ENCODE peak calls at places on chromosomes 16 and 17, in five cellular contexts. W is iPS DF 6.9, B is Caki2, C is heart right ventricle, T is IMR-90. Z is an unnamed sample.

GRCh38 chr16:3009568-3010390 is 2.9 kb upstream of the CLDN9 start:
- DNase-seq in C (no peak), B (no peak), W (no peak), T (peak), Z (no peak)

GRCh38 chr16:66913711-66914110 is 5.0 kb downstream of the CDH16 start:
- DNase-seq in T (no peak), B (no peak), W (no peak), C (no peak), Z (peak)

GRCh38 chr16:68273459-68273858 is 9.1 kb downstream of the SLC7A6 start:
- DNase-seq in T (no peak), C (no peak), W (no peak), B (no peak), Z (no peak)

GRCh38 chr17:56244268-56244890 is 91.1 kb downstream of the ANKFN1 start:
- DNase-seq in C (no peak), T (no peak), B (no peak), W (no peak), Z (no peak)

GRCh38 chr16:4208529-4208835 is 33.4 kb downstream of the SRL start:
- DNase-seq in B (no peak), C (no peak), T (no peak), W (no peak), Z (no peak)

GRCh38 chr16:57598437-57598836 is 30.0 kb upstream of the ADGRG1 start:
- DNase-seq in T (no peak), W (no peak), C (no peak), B (no peak), Z (no peak)

GRCh38 chr16:26554030-26554429 is 512.7 kb upstream of the C16orf82 start:
- DNase-seq in B (no peak), C (no peak), W (no peak), T (no peak), Z (no peak)

GRCh38 chr17:37489197-37490001 is at the start of gene DUSP14:
- DNase-seq in B (peak), W (no peak), T (peak), C (peak), Z (peak)

GRCh38 chr17:21463779-21464407 is 87.7 kb downstream of the KCNJ12 start:
- DNase-seq in B (no peak), C (peak), T (no peak), W (peak), Z (no peak)

GRCh38 chr16:10500582-10500981 is 79.8 kb downstream of the EMP2 start:
- DNase-seq in W (no peak), T (no peak), C (no peak), B (no peak), Z (no peak)

GRCh38 chr17:58391302-58391984 is 25.9 kb downstream of the RNF43 start:
- DNase-seq in T (no peak), W (no peak), C (no peak), B (peak), Z (no peak)

GRCh38 chr17:30278032-30278431 is 13.7 kb downstream of the BLMH start:
- DNase-seq in C (no peak), W (no peak), T (peak), B (peak), Z (no peak)

GRCh38 chr16:86969716-86970115 is 347.5 kb downstream of the C16orf95 start:
- DNase-seq in C (no peak), B (no peak), T (no peak), W (no peak), Z (no peak)

GRCh38 chr17:57782051-57782490 is 37.0 kb upstream of the CCDC182 start:
- DNase-seq in C (peak), W (no peak), T (no peak), B (no peak), Z (no peak)

GRCh38 chr17:81348097-81349055 is 46.9 kb upstream of the BAHCC1 start:
- DNase-seq in W (no peak), T (no peak), B (no peak), C (no peak), Z (peak)

GRCh38 chr16:1745181-1745899 is 26.0 kb downstream of the NME3 start:
- DNase-seq in C (no peak), W (no peak), B (peak), T (peak), Z (no peak)

GRCh38 chr16:30527635-30528178 is 1.3 kb upstream of the ZNF768 start:
- DNase-seq in B (no peak), W (no peak), C (no peak), T (no peak), Z (no peak)

GRCh38 chr17:66347661-66348604 is 45.5 kb downstream of the PRKCA start:
- DNase-seq in B (peak), T (peak), W (no peak), C (no peak), Z (no peak)

GRCh38 chr17:43545383-43545632 is 832 bp downstream of the ETV4 start:
- DNase-seq in C (peak), B (no peak), T (peak), W (no peak), Z (no peak)

GRCh38 chr16:48378276-48378675 is 6.9 kb downstream of the SIAH1 start:
- DNase-seq in T (no peak), W (no peak), B (no peak), C (no peak), Z (no peak)

GRCh38 chr16:11610580-11610979 is 23.9 kb upstream of the LITAF start:
- DNase-seq in B (peak), T (no peak), C (no peak), W (no peak), Z (no peak)

GRCh38 chr16:10521681-10522274 is 58.6 kb downstream of the EMP2 start:
- DNase-seq in T (peak), B (peak), W (no peak), C (no peak), Z (no peak)

GRCh38 chr17:74361613-74362391 is at the start of gene BTBD17:
- DNase-seq in B (peak), C (peak), T (no peak), W (no peak), Z (peak)

GRCh38 chr16:50386139-50386538 is 17.4 kb upstream of the BRD7 start:
- DNase-seq in W (no peak), T (no peak), C (no peak), B (peak), Z (no peak)

GRCh38 chr17:74176546-74177001 is 26.9 kb upstream of the RPL38 start:
- DNase-seq in B (peak), W (peak), T (peak), C (peak), Z (peak)

GRCh38 chr16:87661561-87661960 is 59.3 kb downstream of the JPH3 start:
- DNase-seq in C (peak), W (peak), B (peak), T (peak), Z (no peak)

GRCh38 chr16:1563786-1564185 is 30.3 kb downstream of the TMEM204 start:
- DNase-seq in C (no peak), B (no peak), T (no peak), W (no peak), Z (no peak)

GRCh38 chr16:31417916-31418315 is 10.2 kb downstream of the COX6A2 start:
- DNase-seq in C (no peak), T (no peak), B (no peak), W (no peak), Z (no peak)

GRCh38 chr16:8885674-8886592 is 3.8 kb downstream of the LITAFD start:
- DNase-seq in C (no peak), T (peak), B (no peak), W (no peak), Z (no peak)

GRCh38 chr17:77076046-77076882 is 64.5 kb upstream of the SEC14L1 start:
- DNase-seq in W (no peak), B (no peak), T (peak), C (no peak), Z (no peak)

GRCh38 chr16:31386157-31386984 is 6.8 kb upstream of the ITGAD start:
- DNase-seq in T (peak), W (no peak), C (no peak), B (peak), Z (no peak)

GRCh38 chr17:80047176-80047575 is 10.7 kb downstream of the CCDC40 start:
- DNase-seq in C (no peak), B (no peak), W (no peak), T (no peak), Z (peak)

GRCh38 chr16:1759511-1759910 is 11.8 kb downstream of the NME3 start:
- DNase-seq in C (no peak), T (no peak), B (no peak), W (no peak), Z (no peak)

GRCh38 chr17:82582208-82582607 is 62.7 kb downstream of the FOXK2 start:
- DNase-seq in B (no peak), T (peak), C (no peak), W (no peak), Z (no peak)